ENCODE peak calls at places on chromosomes 12 and 14, in six cellular contexts. H is gastrocnemius medialis, W is MM.1S, G is cardiac muscle cell, P is colonic mucosa, Q is body of pancreas. L is an unnamed sample. For H3K4me1, H3K36me3 and H3K9me3, the result is how much of the 10 kb centered on the place peaks cover.

GRCh38 chr12:20415013-20415412 is 46.7 kb downstream of the PDE3A start:
- DNase-seq in H (no peak), W (no peak), P (no peak), G (peak), Q (no peak), L (no peak)

GRCh38 chr12:106672308-106673085 is 89.7 kb downstream of the RFX4 start:
- DNase-seq in P (no peak), Q (no peak), H (no peak), G (peak), W (no peak), L (no peak)

GRCh38 chr12:94930216-94930654 is 73.3 kb downstream of the NDUFA12 start:
- DNase-seq in P (no peak), W (no peak), H (no peak), Q (no peak), G (no peak), L (no peak)

GRCh38 chr14:74493343-74494261 is at the start of gene ISCA2:
- DNase-seq in Q (peak), P (peak), W (peak), H (peak), G (peak), L (peak)

GRCh38 chr12:17949558-17950141 is 140.3 kb downstream of the RERGL start:
- DNase-seq in P (no peak), G (no peak), W (no peak), H (no peak), Q (no peak), L (no peak)

GRCh38 chr12:58919271-58920101 is 818 bp downstream of the LRIG3 start:
- DNase-seq in P (peak), W (peak), G (peak), Q (peak), H (peak), L (no peak)

GRCh38 chr12:24861751-24862575 is 86.9 kb downstream of the BCAT1 start:
- DNase-seq in H (no peak), G (peak), Q (peak), W (peak), P (no peak), L (no peak)

GRCh38 chr12:4829793-4830162 is 79.9 kb upstream of the KCNA1 start:
- DNase-seq in W (no peak), G (no peak), H (no peak), P (no peak), Q (no peak), L (no peak)

GRCh38 chr12:57456145-57456700 is 1.1 kb downstream of the INHBE start:
- DNase-seq in G (peak), H (peak), Q (peak), P (peak), W (peak), L (no peak)

GRCh38 chr12:54398995-54399793 is 14.7 kb upstream of the ZNF385A start:
- DNase-seq in Q (peak), P (peak), H (peak), G (peak), W (peak), L (peak)

GRCh38 chr12:48681416-48681737 is 661 bp downstream of the KANSL2 start:
- DNase-seq in H (peak), Q (no peak), P (no peak), G (peak), W (peak), L (no peak)

GRCh38 chr12:54988402-54989054 is 4.0 kb upstream of the TESPA1 start:
- DNase-seq in P (peak), W (peak), H (peak), G (peak), Q (peak), L (no peak)

GRCh38 chr12:99253068-99253467 is 394.5 kb upstream of the GARIN6 start:
- DNase-seq in G (no peak), Q (no peak), W (peak), H (no peak), P (no peak), L (no peak)

GRCh38 chr12:8563383-8563782 is 22.7 kb upstream of the CLEC4E start:
- DNase-seq in H (no peak), Q (no peak), W (no peak), P (no peak), G (no peak), L (no peak)

GRCh38 chr14:75223664-75224154 is 47.3 kb upstream of the TMED10 start:
- DNase-seq in P (peak), Q (peak), G (no peak), W (peak), H (peak), L (no peak)

GRCh38 chr14:105840266-105841021 is 314.1 kb downstream of the TMEM121 start:
- DNase-seq in W (no peak), G (no peak), H (no peak), Q (no peak), P (peak), L (no peak)

GRCh38 chr14:30559638-30560071 is 697 bp downstream of the G2E3 start:
- DNase-seq in H (no peak), P (no peak), G (peak), W (peak), Q (no peak), L (no peak)

GRCh38 chr14:102901633-102902032 is 20.8 kb upstream of the AMN start:
- DNase-seq in Q (no peak), W (peak), P (no peak), H (no peak), G (no peak), L (no peak)

GRCh38 chr12:66107451-66107915 is 23.1 kb downstream of the LLPH start:
- DNase-seq in Q (peak), G (peak), H (peak), P (peak), W (peak), L (no peak)

GRCh38 chr14:32134448-32135070 is 57.5 kb downstream of the ARHGAP5 start:
- DNase-seq in Q (no peak), P (no peak), W (no peak), H (no peak), G (peak), L (no peak)

GRCh38 chr12:39581592-39581991 is 38.0 kb downstream of the ABCD2 start:
- DNase-seq in W (no peak), P (no peak), G (peak), H (no peak), Q (no peak), L (no peak)

GRCh38 chr12:53160000-53160399 is 20.5 kb upstream of the ZNF740 start:
- DNase-seq in Q (no peak), G (no peak), H (no peak), W (no peak), P (no peak), L (no peak)

GRCh38 chr12:124395986-124396385 is 101.1 kb downstream of the RFLNA start:
- DNase-seq in G (no peak), H (no peak), P (no peak), W (no peak), Q (no peak), L (no peak)
- H3K4me1 ChIP-seq in G (under half), H (half or more), P (under half), W (under half), Q (half or more), L (under half)

DNA sequence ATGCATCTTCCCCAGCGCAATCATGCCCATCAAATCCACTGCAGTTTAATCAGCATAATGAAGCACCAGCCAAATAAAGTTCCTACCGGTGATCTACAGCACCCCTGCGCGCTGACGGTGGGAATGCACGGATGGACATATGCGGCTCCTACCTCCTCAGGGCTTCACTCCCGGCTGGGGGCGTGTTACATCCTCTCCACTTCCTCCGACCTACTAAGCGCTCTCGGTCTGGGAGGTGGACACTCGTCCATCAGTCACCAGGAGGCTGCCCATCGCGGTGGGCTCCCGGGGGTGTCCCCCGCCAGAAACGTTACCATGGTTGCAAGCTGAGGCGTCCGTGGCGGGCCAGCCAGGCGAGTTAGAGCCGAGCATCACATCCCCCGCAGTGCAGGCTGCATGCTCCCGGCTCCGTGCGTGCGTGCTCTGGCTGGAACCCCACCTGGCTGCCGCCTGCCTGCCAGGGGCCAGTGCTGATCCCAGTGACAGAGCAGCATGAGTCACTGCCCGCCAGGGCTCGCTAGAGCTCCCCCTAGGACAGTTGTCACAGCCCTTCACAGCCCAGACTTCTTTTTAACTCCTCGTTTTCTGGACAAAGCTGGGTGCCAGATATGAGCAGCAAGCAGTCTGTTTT is 73.0 kb downstream of the CIT start:
- DNase-seq in W (no peak), P (no peak), H (peak), Q (peak), G (peak), L (no peak)
- H3K36me3 ChIP-seq in W (under half), P (under half), H (under half), Q (under half), G (under half), L (under half)

GRCh38 chr14:51847489-51847796 is 13.0 kb upstream of the GNG2 start:
- DNase-seq in G (no peak), W (no peak), Q (no peak), H (no peak), P (no peak), L (no peak)
- H3K9me3 ChIP-seq in G (under half), W (under half), Q (under half), H (under half), P (under half), L (under half)

GRCh38 chr12:14775652-14776020 is 27.6 kb downstream of the WBP11 start:
- DNase-seq in H (no peak), G (peak), P (no peak), Q (no peak), W (no peak), L (no peak)
- H3K4me1 ChIP-seq in H (under half), G (under half), P (under half), Q (under half), W (under half), L (under half)

DNA sequence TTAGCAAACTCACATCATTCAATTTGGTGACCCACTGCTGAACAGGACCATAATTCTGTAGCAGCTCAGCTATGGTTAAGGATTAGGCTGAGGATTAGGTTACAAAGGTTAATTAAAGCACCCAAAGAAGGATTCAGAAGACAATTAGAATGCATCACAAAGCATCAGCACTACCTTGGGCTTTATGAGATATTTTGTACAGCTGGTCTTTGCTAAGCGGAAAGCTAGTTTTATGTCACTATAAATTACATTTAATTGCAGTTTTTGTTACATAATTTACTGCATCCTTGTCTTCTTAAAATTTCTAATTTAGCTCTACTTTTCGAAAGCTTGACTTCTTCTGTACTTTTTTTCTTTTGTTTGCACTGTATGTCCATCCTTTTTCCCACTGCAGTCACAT is 711.5 kb downstream of the RPS29 start:
- DNase-seq in Q (no peak), W (no peak), P (no peak), G (no peak), H (no peak), L (no peak)
- H3K36me3 ChIP-seq in Q (under half), W (under half), P (under half), G (under half), H (under half), L (under half)

GRCh38 chr14:99426265-99426664 is 54.4 kb downstream of the SETD3 start:
- DNase-seq in H (no peak), W (no peak), P (no peak), Q (no peak), G (no peak), L (no peak)
- H3K9me3 ChIP-seq in H (under half), W (under half), P (under half), Q (under half), G (under half), L (under half)

GRCh38 chr12:103627189-103627855 is 40.2 kb downstream of the STAB2 start:
- DNase-seq in W (no peak), G (no peak), P (no peak), H (no peak), Q (no peak), L (no peak)

GRCh38 chr12:103620395-103620794 is 33.3 kb downstream of the STAB2 start:
- DNase-seq in W (no peak), H (no peak), G (no peak), Q (no peak), P (no peak), L (no peak)

GRCh38 chr12:103626498-103626897 is 39.4 kb downstream of the STAB2 start:
- DNase-seq in Q (peak), G (peak), P (no peak), W (no peak), H (peak), L (no peak)

DNA sequence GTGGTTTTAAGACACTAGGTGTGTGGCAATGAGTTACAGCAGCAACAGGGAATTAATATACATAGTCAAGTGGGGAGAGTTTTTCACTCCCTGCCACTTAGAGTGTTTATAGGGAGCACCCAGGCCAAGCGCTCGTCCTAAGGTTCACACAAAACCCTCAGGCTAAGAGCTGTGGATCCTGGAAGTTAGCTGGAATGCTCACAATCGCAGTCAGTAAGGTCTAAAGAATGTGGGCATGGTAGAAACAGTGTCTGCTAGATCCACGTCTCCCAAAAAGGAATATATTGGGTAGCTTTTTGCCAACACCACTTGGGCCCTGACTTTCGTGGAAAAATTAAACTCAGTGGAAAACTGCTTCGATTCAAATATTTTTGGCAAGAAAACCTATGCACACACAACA is 36.6 kb downstream of the STAB2 start:
- DNase-seq in P (no peak), H (no peak), W (no peak), Q (no peak), G (no peak), L (no peak)
- H3K4me1 ChIP-seq in P (under half), H (under half), W (under half), Q (under half), G (under half), L (under half)

GRCh38 chr12:132690112-132690511 is 2.7 kb downstream of the PXMP2 start:
- DNase-seq in P (no peak), Q (no peak), G (no peak), W (no peak), H (no peak), L (no peak)

GRCh38 chr12:132700212-132700913 is 10.3 kb upstream of the PGAM5 start:
- DNase-seq in Q (no peak), G (peak), W (no peak), H (no peak), P (no peak), L (no peak)

GRCh38 chr12:132698336-132698735 is 10.9 kb downstream of the PXMP2 start:
- DNase-seq in H (no peak), W (no peak), P (no peak), G (no peak), Q (no peak), L (no peak)

DNA sequence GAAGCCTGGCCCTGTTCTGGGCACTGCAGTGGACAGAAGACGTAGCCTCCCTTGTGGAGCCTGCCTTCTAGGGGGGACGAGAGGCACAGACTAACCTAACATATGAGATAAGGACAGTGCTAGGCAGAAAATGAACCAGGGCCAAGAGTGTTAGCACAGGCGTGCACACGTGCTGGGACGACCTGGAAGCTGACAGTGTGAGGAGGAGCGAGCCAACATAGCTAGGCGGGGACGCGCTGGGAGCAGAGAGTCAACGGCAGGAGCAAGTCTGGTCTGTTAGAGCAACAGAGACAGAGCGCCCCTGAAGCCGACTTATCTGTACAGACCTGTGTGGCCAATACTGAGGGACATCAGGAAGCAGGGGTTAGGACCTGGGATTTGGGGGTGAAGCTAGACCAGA is 8.0 kb downstream of the PXMP2 start:
- DNase-seq in W (no peak), H (no peak), Q (no peak), P (no peak), G (no peak), L (no peak)
- H3K36me3 ChIP-seq in W (under half), H (under half), Q (under half), P (under half), G (under half), L (under half)

GRCh38 chr14:72284176-72284575 is 351.9 kb downstream of the RGS6 start:
- DNase-seq in Q (no peak), W (no peak), H (no peak), G (no peak), P (no peak), L (no peak)
- H3K9me3 ChIP-seq in Q (under half), W (under half), H (under half), G (under half), P (under half), L (under half)

GRCh38 chr14:64510825-64511679 is 6.5 kb downstream of the ZBTB1 start:
- DNase-seq in Q (peak), H (peak), P (peak), G (peak), W (peak), L (peak)
- H3K4me1 ChIP-seq in Q (under half), H (half or more), P (under half), G (under half), W (under half), L (under half)